ENCODE peak calls at places on chromosomes 13 and 19, in four cellular contexts. E is cardiac muscle cell, T is endothelial cell of umbilical vein, X is OCI-LY7. M is an unnamed sample. For H3K4me1, the result is how much of the 10 kb centered on the place peaks cover.

GRCh38 chr19:49820125-49820524 is 2.0 kb downstream of the MED25 start:
- DNase-seq in X (no peak), T (no peak), E (no peak), M (no peak)

GRCh38 chr19:58154287-58154678 is 3.7 kb upstream of the ZNF329 start:
- DNase-seq in X (no peak), T (peak), E (peak), M (peak)

GRCh38 chr19:49847731-49848696 is 2.9 kb upstream of the PTOV1 start:
- DNase-seq in X (no peak), T (no peak), E (no peak), M (no peak)

GRCh38 chr19:15402411-15403150 is 16.2 kb downstream of the AKAP8L start:
- DNase-seq in E (no peak), X (no peak), T (no peak), M (no peak)

GRCh38 chr19:4213116-4213515 is 16.2 kb upstream of the EBI3 start:
- DNase-seq in T (no peak), X (no peak), E (no peak), M (no peak)

GRCh38 chr19:36009220-36009619 is 607 bp upstream of the SYNE4 start:
- DNase-seq in T (peak), X (no peak), E (peak), M (no peak)

GRCh38 chr13:78657699-78658629 is 991 bp downstream of the OBI1 start:
- DNase-seq in T (peak), E (peak), X (peak), M (no peak)

GRCh38 chr19:13099073-13099999 is 3.3 kb downstream of the LYL1 start:
- DNase-seq in E (no peak), T (peak), X (peak), M (peak)

GRCh38 chr13:46683879-46684278 is 113.1 kb downstream of the ESD start:
- DNase-seq in E (no peak), X (no peak), T (no peak), M (no peak)

GRCh38 chr13:25874907-25875306 is 176.9 kb downstream of the SHISA2 start:
- DNase-seq in T (no peak), E (no peak), X (peak), M (no peak)

GRCh38 chr13:76638882-76639281 is 247.3 kb downstream of the KCTD12 start:
- DNase-seq in X (no peak), T (no peak), E (no peak), M (no peak)

GRCh38 chr19:7699422-7700127 is 2.4 kb downstream of the FCER2 start:
- DNase-seq in T (no peak), X (peak), E (no peak), M (no peak)

GRCh38 chr19:10773969-10774368 is 56.1 kb downstream of the DNM2 start:
- DNase-seq in T (no peak), X (peak), E (no peak), M (no peak)

GRCh38 chr13:102317593-102317992 is 84.3 kb downstream of the FGF14 start:
- DNase-seq in T (no peak), X (no peak), E (peak), M (peak)

GRCh38 chr19:38409631-38410133 is 6.8 kb downstream of the FAM98C start:
- DNase-seq in E (no peak), X (no peak), T (no peak), M (no peak)

GRCh38 chr19:19647037-19647835 is 3.8 kb upstream of the GMIP start:
- DNase-seq in X (no peak), T (no peak), E (no peak), M (no peak)

GRCh38 chr19:11505504-11506100 is at the start of gene ZNF653:
- DNase-seq in T (peak), X (peak), E (peak), M (peak)

GRCh38 chr19:12757544-12758274 is 6.1 kb downstream of the BEST2 start:
- DNase-seq in T (peak), E (peak), X (peak), M (peak)

GRCh38 chr13:112958127-112958989 is 10.7 kb upstream of the MCF2L start:
- DNase-seq in E (no peak), X (no peak), T (no peak), M (no peak)

GRCh38 chr19:34336781-34337271 is 28.2 kb upstream of the GPI start:
- DNase-seq in X (peak), E (peak), T (peak), M (no peak)

GRCh38 chr13:31200636-31200970 is 828 bp downstream of the B3GLCT start:
- DNase-seq in E (peak), X (peak), T (peak), M (peak)

GRCh38 chr13:40130871-40131636 is 475.6 kb downstream of the COG6 start:
- DNase-seq in E (no peak), T (peak), X (no peak), M (peak)

GRCh38 chr19:38805180-38805579 is 7.6 kb downstream of the LGALS4 start:
- DNase-seq in T (peak), X (no peak), E (no peak), M (no peak)

GRCh38 chr13:42907745-42908144 is 84.3 kb downstream of the EPSTI1 start:
- DNase-seq in X (no peak), T (no peak), E (no peak), M (no peak)

GRCh38 chr13:42981853-42982252 is 10.2 kb downstream of the EPSTI1 start:
- DNase-seq in X (no peak), E (no peak), T (no peak), M (no peak)

GRCh38 chr13:112891477-112892401 is 77.3 kb upstream of the MCF2L start:
- DNase-seq in X (no peak), E (no peak), T (no peak), M (no peak)

GRCh38 chr13:31201341-31202024 is 1.7 kb downstream of the B3GLCT start:
- DNase-seq in E (no peak), X (no peak), T (no peak), M (no peak)

GRCh38 chr19:45138303-45138751 is 22.5 kb downstream of the NKPD1 start:
- DNase-seq in E (no peak), T (no peak), X (peak), M (no peak)

GRCh38 chr13:92313382-92313781 is 913.2 kb upstream of the GPC6 start:
- DNase-seq in T (no peak), X (no peak), E (no peak), M (no peak)

GRCh38 chr19:40600086-40600917 is 867 bp upstream of the LTBP4 start:
- DNase-seq in X (no peak), T (no peak), E (no peak), M (peak)
- H3K4me3 ChIP-seq in X (no peak), T (no peak), E (no peak), M (peak)

DNA sequence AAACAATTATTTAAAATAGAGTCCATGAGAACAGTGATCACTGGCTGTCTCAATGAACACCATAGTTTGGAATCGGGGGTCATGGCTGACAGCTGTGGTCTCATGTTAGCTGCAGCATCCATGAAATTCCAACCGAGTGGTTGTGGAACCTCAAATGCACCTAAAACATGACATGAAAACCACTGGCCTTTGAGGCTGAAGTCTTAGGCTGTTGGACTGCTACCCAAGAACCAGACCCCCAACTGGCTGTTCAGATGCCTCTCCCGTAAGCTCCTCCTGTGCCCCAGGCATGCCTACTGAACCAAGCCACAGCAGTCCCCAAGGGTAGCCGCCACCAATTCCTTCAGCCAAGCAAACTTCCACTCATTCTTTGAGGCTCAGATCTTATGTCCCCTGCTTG is 50.5 kb downstream of the ATP7B start:
- DNase-seq in E (no peak), T (no peak), X (no peak), M (no peak)
- H3K4me1 ChIP-seq in E (under half), T (under half), X (under half), M (under half)

GRCh38 chr19:2056810-2057192 is 5.8 kb upstream of the MKNK2 start:
- DNase-seq in E (no peak), T (no peak), X (no peak), M (no peak)

GRCh38 chr19:2054763-2055162 is 3.7 kb upstream of the MKNK2 start:
- DNase-seq in E (no peak), T (no peak), X (peak), M (no peak)

GRCh38 chr19:2053601-2054389 is 2.8 kb upstream of the MKNK2 start:
- DNase-seq in X (no peak), E (no peak), T (peak), M (no peak)

GRCh38 chr19:2057484-2058469 is 6.7 kb upstream of the MKNK2 start:
- DNase-seq in E (no peak), X (no peak), T (no peak), M (no peak)

DNA sequence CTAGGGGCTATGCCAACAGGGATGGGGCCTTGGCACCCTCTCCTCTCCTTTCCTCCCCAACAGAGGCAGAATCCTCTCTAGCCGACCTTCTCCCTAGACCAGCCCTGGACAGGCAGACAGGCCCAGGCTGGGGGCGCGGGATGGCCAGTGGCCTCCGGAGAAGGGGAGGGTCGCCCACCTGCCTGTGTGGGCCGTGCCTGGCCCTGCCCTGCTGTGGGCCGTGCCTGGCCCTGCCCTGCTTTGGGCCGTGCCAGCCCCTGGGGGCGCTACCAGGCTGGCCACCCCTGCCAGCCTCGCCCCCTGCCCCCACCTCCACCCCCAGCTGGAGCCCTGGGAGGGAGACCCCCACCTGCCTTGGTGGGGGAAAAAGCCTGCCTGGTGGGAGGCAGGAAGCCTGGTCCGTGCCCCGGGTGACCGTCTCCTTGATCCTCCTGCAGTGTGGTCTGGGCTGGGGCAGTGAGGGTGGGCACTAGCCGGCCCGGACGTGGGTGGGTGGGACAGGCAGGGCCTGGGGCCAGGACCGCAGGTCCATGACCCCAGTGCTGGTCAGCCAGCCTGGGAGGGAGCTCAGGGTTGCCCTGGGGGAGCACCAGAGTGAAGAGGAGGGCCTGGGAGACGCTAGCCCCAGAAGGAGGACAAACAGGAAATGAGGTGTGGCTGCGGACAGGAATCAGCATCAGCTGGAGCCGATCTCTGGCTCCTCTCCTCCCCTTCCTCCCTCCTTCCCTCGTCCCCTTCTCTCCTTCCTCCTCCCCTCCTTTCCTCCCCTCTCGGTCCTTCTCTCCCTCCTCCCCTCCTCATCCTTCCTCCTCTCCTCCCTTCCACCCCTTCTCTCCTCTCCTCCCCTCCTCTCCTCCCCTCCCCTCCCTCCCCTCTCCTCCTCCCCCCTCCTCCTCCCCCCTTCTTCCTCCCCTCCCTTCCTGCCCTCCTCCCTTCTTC is 5.1 kb upstream of the MKNK2 start:
- DNase-seq in E (no peak), X (peak), T (peak), M (no peak)
- TF ChIP-seq CTCF in E (no peak), X (peak), T (no peak), M (no peak)

DNA sequence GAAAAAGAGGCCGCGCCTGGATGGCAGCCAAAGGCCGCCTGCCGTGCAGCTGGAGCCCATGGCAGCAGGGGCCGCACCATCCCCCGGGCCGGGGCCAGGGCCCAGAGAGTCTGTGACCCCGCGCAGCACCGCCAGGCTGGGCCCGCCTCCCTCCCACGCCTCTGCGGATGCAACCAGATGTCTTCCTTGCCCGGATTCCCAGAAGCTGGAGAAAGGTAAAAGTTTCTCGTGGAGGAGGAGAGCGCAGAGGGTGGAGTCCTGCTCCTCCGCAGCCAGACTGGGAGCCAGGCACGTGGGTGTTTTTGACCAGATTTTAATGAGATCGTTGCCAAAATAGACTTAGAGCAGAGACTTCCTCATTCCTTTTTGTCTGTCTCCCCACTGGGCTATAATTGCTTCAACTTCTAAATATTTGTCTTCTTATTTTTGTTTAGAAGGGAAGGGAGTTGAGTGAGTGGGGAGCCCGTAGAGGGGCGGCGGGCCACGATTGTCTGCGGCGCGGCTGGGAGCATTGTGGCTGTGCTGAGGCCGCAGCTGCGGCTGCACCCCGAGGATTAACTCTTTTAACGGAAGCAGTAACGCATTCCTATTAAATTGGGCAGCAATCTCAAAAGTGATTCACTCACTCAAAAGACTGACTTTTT is 22.8 kb upstream of the NDUFS7 start:
- DNase-seq in X (no peak), E (no peak), T (peak), M (no peak)
- H3K4me3 ChIP-seq in X (no peak), E (no peak), T (no peak), M (peak)

GRCh38 chr19:48321622-48322591 is 3.4 kb upstream of the EMP3 start:
- DNase-seq in E (peak), X (peak), T (peak), M (peak)
- H3K4me1 ChIP-seq in E (under half), X (under half), T (under half), M (under half)

GRCh38 chr19:32318884-32319520 is 26.4 kb upstream of the ZNF507 start:
- DNase-seq in E (peak), X (peak), T (no peak), M (no peak)
- TF ChIP-seq CTCF in E (peak), X (peak), T (no peak), M (no peak)

DNA sequence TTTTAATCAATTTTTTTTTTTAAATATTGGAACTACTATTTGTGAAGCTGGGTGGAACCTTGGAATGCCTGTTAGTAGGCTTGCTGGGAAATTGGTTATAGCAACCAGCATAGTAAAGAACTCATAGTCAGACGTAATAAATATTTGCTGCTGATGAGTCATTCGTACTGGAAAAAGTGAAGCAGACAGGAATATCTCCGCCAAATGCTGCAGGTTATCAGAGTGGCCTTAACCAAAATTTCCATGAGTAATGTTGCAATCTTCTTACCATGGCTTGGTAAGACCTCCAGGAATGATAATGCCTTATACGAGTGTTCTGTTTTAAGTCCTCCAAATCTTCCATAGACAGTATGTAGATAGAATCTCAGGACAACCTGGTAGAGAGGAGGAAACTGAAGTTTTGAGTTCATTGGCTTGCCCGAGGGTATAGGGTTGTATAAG is 34.2 kb downstream of the MBNL2 start:
- DNase-seq in T (peak), X (no peak), E (no peak), M (no peak)
- H3K4me3 ChIP-seq in T (no peak), X (no peak), E (no peak), M (no peak)

M was measured in ascending aorta.